ENCODE peak calls at places on chromosomes 4 and X, in eight cellular contexts. C is mucosa of descending colon, N is fibroblast of lung, E is GM12865, S is endodermal cell, B is suprapubic skin, V is astrocyte, M is HL-60. L is an unnamed sample.

GRCh38 chr4:498328-498919 is 532 bp downstream of the ZNF721 start:
- DNase-seq in C (no peak), N (no peak), E (no peak), S (no peak), B (no peak), V (peak; percentile 6), M (peak; percentile 7), L (peak; percentile 16)

GRCh38 chr4:24783506-24783905 is 11.9 kb upstream of the SOD3 start:
- DNase-seq in C (no peak), N (no peak), E (no peak), S (no peak), B (no peak), V (no peak), M (no peak), L (no peak)

GRCh38 chrX:148466292-148466691 is 34.1 kb upstream of the AFF2 start:
- DNase-seq in C (no peak), N (peak; percentile 17), E (peak; percentile 34), S (no peak), B (no peak), V (peak; percentile 13), M (no peak), L (no peak)

GRCh38 chr4:118881512-118882146 is 7.0 kb upstream of the SYNPO2 start:
- DNase-seq in C (no peak), N (no peak), E (no peak), S (peak; percentile 45), B (no peak), V (no peak), M (no peak), L (no peak)

GRCh38 chr4:107835409-107835808 is 10.7 kb downstream of the SGMS2 start:
- DNase-seq in C (no peak), N (peak; percentile 25), E (no peak), S (no peak), B (no peak), V (no peak), M (no peak), L (peak; percentile 29)

GRCh38 chr4:90718926-90719325 is 591.7 kb downstream of the CCSER1 start:
- DNase-seq in C (no peak), N (no peak), E (no peak), S (no peak), B (no peak), V (no peak), M (no peak), L (no peak)

GRCh38 chr4:101114936-101115372 is 232.4 kb downstream of the PPP3CA start:
- DNase-seq in C (no peak), N (peak; percentile 83), E (no peak), S (peak; percentile 58), B (no peak), V (peak; percentile 79), M (no peak), L (peak; percentile 69)

GRCh38 chrX:150779367-150779766 is 86.2 kb downstream of the MTMR1 start:
- DNase-seq in C (no peak), N (no peak), E (no peak), S (no peak), B (no peak), V (no peak), M (no peak), L (no peak)

GRCh38 chr4:52670121-52670520 is 11.0 kb upstream of the USP46 start:
- DNase-seq in C (no peak), N (no peak), E (no peak), S (no peak), B (no peak), V (no peak), M (no peak), L (no peak)

GRCh38 chr4:52661966-52662705 is 3.0 kb upstream of the USP46 start:
- DNase-seq in C (no peak), N (no peak), E (no peak), S (no peak), B (no peak), V (no peak), M (no peak), L (peak; percentile 48)

GRCh38 chr4:52660643-52661042 is 1.5 kb upstream of the USP46 start:
- DNase-seq in C (no peak), N (no peak), E (no peak), S (peak; percentile 70), B (no peak), V (no peak), M (no peak), L (no peak)

GRCh38 chr4:52664479-52664878 is 5.4 kb upstream of the USP46 start:
- DNase-seq in C (no peak), N (no peak), E (no peak), S (no peak), B (no peak), V (no peak), M (no peak), L (no peak)

GRCh38 chr4:52665592-52665991 is 6.5 kb upstream of the USP46 start:
- DNase-seq in C (no peak), N (peak; percentile 3), E (peak; percentile 63), S (no peak), B (no peak), V (no peak), M (no peak), L (no peak)
- TF ChIP-seq CTCF in C (no peak), N (peak; percentile 19), E (peak; percentile 32), S (peak; percentile 63), B (no peak), V (no peak), M (no peak), L (peak; percentile 8)

DNA sequence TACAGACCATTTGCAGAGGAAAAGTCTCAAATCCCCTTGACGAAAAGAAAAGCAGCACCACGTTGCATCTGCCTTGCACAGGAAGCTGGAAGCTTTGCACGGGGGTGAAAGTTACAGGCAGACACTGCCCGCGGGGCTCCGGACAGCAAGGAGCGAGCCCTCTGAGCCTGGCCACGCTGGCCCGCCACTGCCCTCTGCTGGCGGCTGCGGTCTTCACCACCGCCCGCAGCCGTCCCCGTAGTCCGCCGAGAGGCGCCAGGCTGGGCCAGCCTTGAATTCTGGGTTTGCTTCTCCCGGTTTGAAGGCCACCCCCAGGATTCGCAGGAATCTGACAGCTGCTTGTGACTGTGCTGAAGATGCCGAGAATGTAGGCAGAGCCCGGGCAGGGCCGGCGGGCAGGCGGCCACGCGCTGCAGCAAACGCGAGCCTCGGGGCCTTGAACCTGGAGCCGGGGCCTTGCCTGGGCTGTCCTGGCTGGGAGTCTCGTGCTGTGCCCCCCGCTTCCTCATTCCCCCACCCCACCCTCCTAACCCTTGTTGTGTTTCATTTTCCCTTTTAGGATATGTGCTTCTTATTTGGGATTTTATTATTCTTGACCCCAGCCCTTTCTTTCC is 49.2 kb downstream of the ENPP6 start:
- DNase-seq in C (peak; percentile 66), N (peak; percentile 32), E (peak; percentile 69), S (peak; percentile 95), B (no peak), V (peak; percentile 8), M (peak; percentile 39), L (peak; percentile 83)
- H3K4me3 ChIP-seq in C (no peak overlapping the region), N (no peak overlapping the region), E (no peak overlapping the region), S (no peak overlapping the region), B (peak overlapping the region; percentile 8), V (no peak overlapping the region), M (no peak overlapping the region), L (no peak overlapping the region)

GRCh38 chr4:60757986-60758385 is 442.1 kb upstream of the ADGRL3 start:
- DNase-seq in C (no peak), N (peak; percentile 12), E (no peak), S (no peak), B (no peak), V (no peak), M (no peak), L (peak; percentile 22)

DNA sequence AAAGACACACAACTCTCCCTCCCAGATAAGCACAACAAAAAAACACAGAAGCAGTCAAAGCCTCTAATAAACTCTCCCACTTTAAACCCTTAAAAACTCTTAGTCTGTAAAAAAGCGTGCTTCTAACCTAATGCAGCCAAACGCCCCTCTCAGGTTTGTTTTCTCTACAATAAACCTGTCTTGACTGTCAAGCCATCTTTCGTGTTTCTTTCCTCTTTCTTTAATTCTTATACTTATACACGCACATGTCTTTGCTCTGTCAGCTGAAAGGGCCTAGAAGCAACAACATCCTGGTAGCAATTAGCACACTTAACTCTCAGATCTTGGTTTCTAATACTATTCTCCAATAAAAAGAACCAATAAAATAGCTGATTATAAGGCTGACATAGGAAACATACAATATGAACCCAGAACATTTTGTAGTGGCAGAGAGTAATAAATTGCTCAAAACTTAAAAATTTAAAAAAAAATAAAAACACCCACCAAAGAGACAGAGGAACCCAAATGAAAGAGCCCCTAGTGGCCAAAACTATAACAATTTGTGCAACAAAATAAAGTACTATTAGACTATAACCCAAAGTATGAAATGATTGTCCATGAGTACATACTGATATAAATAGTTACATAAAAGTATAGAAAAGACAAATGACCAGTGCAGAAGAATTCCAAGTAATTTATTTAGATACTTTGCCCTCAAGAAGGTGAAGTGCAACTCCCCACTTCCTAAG is 440.4 kb upstream of the ADGRL3 start:
- DNase-seq in C (no peak), N (no peak), E (no peak), S (no peak), B (no peak), V (no peak), M (no peak), L (no peak)
- TF ChIP-seq CTCF in C (no peak), N (peak; percentile 18), E (no peak), S (peak; percentile 60), B (no peak), V (no peak), M (no peak), L (no peak)

GRCh38 chrX:19954707-19955106 is 36.2 kb downstream of the BCLAF3 start:
- DNase-seq in C (no peak), N (no peak), E (no peak), S (no peak), B (no peak), V (no peak), M (no peak), L (peak; percentile 37)

GRCh38 chrX:19964017-19964710 is 26.7 kb downstream of the BCLAF3 start:
- DNase-seq in C (no peak), N (peak; percentile 10), E (peak; percentile 54), S (no peak), B (no peak), V (no peak), M (no peak), L (no peak)

GRCh38 chrX:19956923-19957322 is 33.9 kb downstream of the BCLAF3 start:
- DNase-seq in C (no peak), N (peak; percentile 59), E (no peak), S (no peak), B (no peak), V (peak; percentile 55), M (no peak), L (no peak)

GRCh38 chrX:19955306-19955705 is 35.6 kb downstream of the BCLAF3 start:
- DNase-seq in C (no peak), N (no peak), E (no peak), S (no peak), B (no peak), V (no peak), M (no peak), L (no peak)

DNA sequence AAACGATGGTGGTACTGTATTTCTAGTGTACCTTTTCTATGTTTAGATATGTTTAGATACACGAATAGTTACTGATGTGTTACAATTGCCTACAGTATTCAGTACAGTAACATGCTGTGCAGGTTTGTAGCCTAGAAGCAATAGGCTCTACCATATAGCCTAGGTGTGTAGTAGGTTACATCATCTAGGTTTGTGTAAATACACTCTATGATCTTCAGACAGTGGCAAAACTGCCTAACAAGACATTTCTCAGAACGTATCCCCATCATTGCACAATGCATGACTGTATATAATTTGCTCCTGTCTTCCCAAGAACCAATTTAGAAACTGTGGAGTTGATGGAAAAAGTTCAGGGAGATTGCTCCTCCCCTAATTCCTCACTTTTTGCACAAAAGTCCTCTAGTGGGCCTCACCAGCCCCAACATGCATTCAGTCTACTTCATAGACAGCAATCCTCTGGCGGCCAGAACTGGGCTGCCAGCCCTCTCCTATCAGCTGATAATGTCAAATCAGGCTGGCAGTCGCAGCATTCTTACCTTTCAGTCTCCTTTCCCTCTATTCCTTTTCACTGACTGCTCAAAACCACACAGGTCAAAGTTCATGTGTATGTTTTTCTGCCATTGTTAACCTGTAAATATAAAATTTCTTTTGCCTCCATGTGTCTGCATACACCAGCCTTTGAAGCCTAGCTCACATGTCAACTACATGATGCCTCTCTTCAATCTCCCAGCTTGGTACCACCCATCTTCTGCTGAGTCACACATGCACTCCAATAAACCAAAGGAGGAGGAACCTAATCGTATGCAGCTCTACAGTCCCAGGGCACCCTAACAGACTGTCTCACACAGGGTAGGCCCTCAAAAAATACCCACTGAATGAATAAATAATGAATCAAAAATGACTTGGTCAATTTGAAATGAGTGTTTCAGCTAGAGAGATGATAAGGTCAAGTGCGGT is 32.1 kb downstream of the BCLAF3 start:
- DNase-seq in C (no peak), N (peak; percentile 1), E (no peak), S (no peak), B (no peak), V (no peak), M (no peak), L (peak; percentile 19)
- H3K4me3 ChIP-seq in C (no peak overlapping the region), N (no peak overlapping the region), E (no peak overlapping the region), S (no peak overlapping the region), B (no peak overlapping the region), V (no peak overlapping the region), M (no peak overlapping the region), L (no peak overlapping the region)

L was measured in foreskin fibroblast.